ENCODE peak calls at places on chromosome 9, in eight cellular contexts. M is CD8-positive, alpha-beta memory T cell; G is NCI-H510A; E is progenitor cell of endocrine pancreas; B is Ammon's horn; C is stimulated activated CD4-positive, alpha-beta T cell treated with anti-CD3 and anti-CD28 coated beads, Interleukin-4, amount 100 ng/mL, for 4 hours; N is activated T-helper 1 cell treated with Interleukin-2 at 50 U/mL for 16 hours; Y is heart right ventricle. X is an unnamed sample.

GRCh38 chr9:86368871-86369521 is 14.8 kb upstream of the TUT7 start:
- DNase-seq in M (no peak), G (no peak), E (no peak), B (no peak), C (no peak), N (no peak), Y (no peak), X (no peak)

GRCh38 chr9:17986595-17986994 is 407.7 kb downstream of the SH3GL2 start:
- DNase-seq in M (no peak), G (no peak), E (no peak), B (no peak), C (no peak), N (no peak), Y (no peak), X (no peak)

GRCh38 chr9:90044263-90044662 is 439.5 kb downstream of the GADD45G start:
- DNase-seq in M (no peak), G (peak), E (no peak), B (no peak), C (no peak), N (no peak), Y (no peak), X (no peak)

GRCh38 chr9:8703904-8704303 is 904.3 kb upstream of the DMAC1 start:
- DNase-seq in M (no peak), G (no peak), E (no peak), B (no peak), C (no peak), N (no peak), Y (no peak), X (no peak)

GRCh38 chr9:112112941-112113399 is 62.1 kb downstream of the SUSD1 start:
- DNase-seq in M (no peak), G (peak), E (no peak), B (no peak), C (peak), N (no peak), Y (no peak), X (no peak)

GRCh38 chr9:78235296-78235770 is 542 bp upstream of the CEP78 start:
- DNase-seq in M (no peak), G (no peak), E (no peak), B (peak), C (no peak), N (no peak), Y (no peak), X (no peak)

GRCh38 chr9:127104465-127105311 is 17.7 kb downstream of the ANGPTL2 start:
- DNase-seq in M (no peak), G (no peak), E (no peak), B (no peak), C (no peak), N (no peak), Y (no peak), X (peak)

GRCh38 chr9:111287127-111287526 is 42.9 kb downstream of the OR2K2 start:
- DNase-seq in M (no peak), G (no peak), E (no peak), B (no peak), C (no peak), N (no peak), Y (no peak), X (no peak)

GRCh38 chr9:136965771-136966484 is 11.4 kb upstream of the PTGDS start:
- DNase-seq in M (peak), G (no peak), E (no peak), B (peak), C (no peak), N (no peak), Y (peak), X (peak)

GRCh38 chr9:87276851-87277251 is 220.8 kb upstream of the DAPK1 start:
- DNase-seq in M (no peak), G (no peak), E (no peak), B (no peak), C (no peak), N (no peak), Y (no peak), X (no peak)

GRCh38 chr9:116318463-116319271 is 165.1 kb downstream of the PAPPA start:
- DNase-seq in M (no peak), G (no peak), E (no peak), B (no peak), C (no peak), N (no peak), Y (peak), X (no peak)

GRCh38 chr9:7117676-7118561 is 360.1 kb downstream of the KDM4C start:
- DNase-seq in M (no peak), G (no peak), E (no peak), B (no peak), C (no peak), N (no peak), Y (no peak), X (no peak)

GRCh38 chr9:77587851-77588250 is 60.3 kb downstream of the GNA14 start:
- DNase-seq in M (no peak), G (no peak), E (no peak), B (no peak), C (no peak), N (no peak), Y (no peak), X (no peak)

GRCh38 chr9:132647355-132647754 is 22.4 kb downstream of the DDX31 start:
- DNase-seq in M (no peak), G (no peak), E (no peak), B (no peak), C (no peak), N (no peak), Y (no peak), X (no peak)

GRCh38 chr9:8234286-8234819 is 434.8 kb upstream of the DMAC1 start:
- DNase-seq in M (no peak), G (no peak), E (no peak), B (no peak), C (no peak), N (no peak), Y (no peak), X (no peak)

GRCh38 chr9:134781895-134782294 is 98.7 kb upstream of the FCN2 start:
- DNase-seq in M (no peak), G (no peak), E (no peak), B (no peak), C (no peak), N (no peak), Y (no peak), X (no peak)

GRCh38 chr9:1051286-1052118 is 1.3 kb downstream of the DMRT2 start:
- DNase-seq in M (no peak), G (peak), E (peak), B (peak), C (no peak), N (no peak), Y (peak), X (peak)

GRCh38 chr9:28121353-28121752 is 548.1 kb upstream of the C9orf72 start:
- DNase-seq in M (no peak), G (no peak), E (no peak), B (no peak), C (no peak), N (no peak), Y (no peak), X (no peak)

GRCh38 chr9:88077071-88077617 is 61.1 kb downstream of the SPATA31C2 start:
- DNase-seq in M (no peak), G (no peak), E (no peak), B (no peak), C (no peak), N (no peak), Y (no peak), X (no peak)

GRCh38 chr9:92147030-92147853 is 32.0 kb upstream of the SPTLC1 start:
- DNase-seq in M (no peak), G (peak), E (no peak), B (no peak), C (no peak), N (no peak), Y (no peak), X (peak)

GRCh38 chr9:72769546-72769945 is 183.3 kb downstream of the ALDH1A1 start:
- DNase-seq in M (no peak), G (no peak), E (no peak), B (no peak), C (no peak), N (no peak), Y (no peak), X (no peak)

X was measured in pons.